ENCODE peak calls at places on chromosome 11, in ten cellular contexts. G is cardiac muscle cell, U is Karpas-422, C is HL-60, B is endodermal cell, N is fibroblast of lung, Z is heart left ventricle, S is adrenal gland, M is hepatocyte, Y is brain microvascular endothelial cell. V is an unnamed sample.
A peak's percentile ranks its signal among the peaks of the same experiment; 100 is the strongest.

GRCh38 chr11:123409886-123410549 is 20.1 kb upstream of the GRAMD1B start:
- DNase-seq in G (no peak), U (peak; percentile 49), C (no peak), B (no peak), N (no peak), Z (no peak), S (no peak), M (no peak), Y (no peak), V (no peak)

GRCh38 chr11:126766425-126766824 is 234.1 kb downstream of the KIRREL3 start:
- DNase-seq in G (no peak), U (peak; percentile 57), C (no peak), B (no peak), N (no peak), Z (no peak), S (no peak), M (peak; percentile 17), Y (no peak), V (no peak)

GRCh38 chr11:8384199-8384821 is 120.6 kb upstream of the LMO1 start:
- DNase-seq in G (peak; percentile 65), U (no peak), C (peak; percentile 13), B (peak; percentile 83), N (peak; percentile 42), Z (peak; percentile 61), S (peak; percentile 69), M (peak; percentile 57), Y (no peak), V (no peak)

GRCh38 chr11:64789331-64790204 is 11.2 kb upstream of the SF1 start:
- DNase-seq in G (no peak), U (no peak), C (no peak), B (no peak), N (no peak), Z (no peak), S (no peak), M (no peak), Y (no peak), V (no peak)

GRCh38 chr11:61928606-61929005 is 11.2 kb upstream of the RAB3IL1 start:
- DNase-seq in G (peak; percentile 61), U (no peak), C (no peak), B (no peak), N (peak; percentile 33), Z (no peak), S (no peak), M (no peak), Y (no peak), V (no peak)

GRCh38 chr11:87097582-87097981 is 59.8 kb downstream of the TMEM135 start:
- DNase-seq in G (peak; percentile 58), U (peak; percentile 95), C (peak; percentile 14), B (peak; percentile 84), N (peak; percentile 29), Z (no peak), S (peak; percentile 64), M (peak; percentile 76), Y (peak; percentile 22), V (no peak)

GRCh38 chr11:128089962-128090361 is 497.4 kb downstream of the ETS1 start:
- DNase-seq in G (no peak), U (no peak), C (no peak), B (no peak), N (no peak), Z (no peak), S (no peak), M (no peak), Y (no peak), V (no peak)

GRCh38 chr11:64290894-64291745 is at the start of gene KCNK4:
- DNase-seq in G (no peak), U (no peak), C (no peak), B (peak; percentile 71), N (no peak), Z (no peak), S (no peak), M (no peak), Y (no peak), V (peak; percentile 53)

GRCh38 chr11:42251984-42252383 is 792.5 kb upstream of the LRRC4C start:
- DNase-seq in G (no peak), U (no peak), C (no peak), B (no peak), N (no peak), Z (no peak), S (no peak), M (no peak), Y (peak; percentile 47), V (no peak)

DNA sequence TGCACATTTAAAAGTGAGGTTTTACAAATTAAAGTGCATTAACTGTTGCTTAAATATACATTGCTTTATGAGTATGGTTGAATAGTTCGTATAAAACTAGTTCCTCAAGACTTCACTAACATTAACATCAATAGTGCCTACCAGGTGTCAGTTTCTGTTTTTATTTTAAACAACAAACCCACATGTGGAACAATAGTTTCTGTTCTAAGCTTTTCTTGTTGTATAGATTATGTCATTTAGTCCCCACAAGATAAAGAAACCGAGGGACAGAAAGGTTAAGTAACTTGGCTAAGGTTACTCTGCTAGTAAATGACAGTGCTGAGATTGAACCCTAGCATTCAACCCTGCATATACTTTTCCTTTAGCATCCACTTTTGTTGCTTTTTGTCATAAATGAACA is 41.4 kb upstream of the ST14 start:
- DNase-seq in G (no peak), U (no peak), C (no peak), B (no peak), N (no peak), Z (no peak), S (no peak), M (no peak), Y (no peak), V (no peak)
- H3K27ac ChIP-seq in G (no peak overlapping the region), U (no peak overlapping the region), C (no peak overlapping the region), B (no peak overlapping the region), N (no peak overlapping the region), Z (no peak overlapping the region), S (no peak overlapping the region), M (no peak overlapping the region), Y (no peak overlapping the region), V (no peak overlapping the region)

GRCh38 chr11:88709567-88709966 is 356.2 kb downstream of the GRM5 start:
- DNase-seq in G (no peak), U (no peak), C (no peak), B (peak; percentile 50), N (no peak), Z (no peak), S (no peak), M (no peak), Y (no peak), V (no peak)
- H3K27me3 ChIP-seq in G (no peaks in the 10 kb centered on the region), U (no peaks in the 10 kb centered on the region), C (peaks cover 3% of the 10 kb centered on the region), B (no peaks in the 10 kb centered on the region), N (no peaks in the 10 kb centered on the region), Z (no peaks in the 10 kb centered on the region), S (no peaks in the 10 kb centered on the region), M (no peaks in the 10 kb centered on the region), Y (no peaks in the 10 kb centered on the region), V (no peaks in the 10 kb centered on the region)

DNA sequence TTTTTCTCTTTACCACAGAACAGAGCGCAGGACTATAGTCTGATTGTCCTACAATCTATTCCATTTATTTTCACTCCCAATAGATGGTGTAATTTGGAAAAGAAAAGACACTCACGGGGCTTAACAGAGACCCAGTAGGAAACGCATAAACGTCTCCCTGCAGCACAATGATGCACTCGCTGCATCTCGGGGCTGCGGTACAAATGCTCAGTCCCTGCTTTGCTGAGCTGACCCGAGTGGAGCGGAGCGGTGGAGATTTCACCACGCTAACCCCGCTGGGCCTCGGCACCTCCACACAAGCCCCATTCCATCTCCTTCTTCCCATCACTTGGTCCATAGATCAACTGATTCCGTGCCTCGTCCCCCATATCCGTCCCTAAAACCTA is 1.5 kb downstream of the FEZ1 start:
- DNase-seq in G (peak; percentile 13), U (no peak), C (no peak), B (no peak), N (peak; percentile 16), Z (no peak), S (no peak), M (no peak), Y (no peak), V (no peak)
- H3K27ac ChIP-seq in G (no peak overlapping the region), U (no peak overlapping the region), C (no peak overlapping the region), B (no peak overlapping the region), N (peak overlapping the region; percentile 62), Z (no peak overlapping the region), S (no peak overlapping the region), M (no peak overlapping the region), Y (no peak overlapping the region), V (no peak overlapping the region)

GRCh38 chr11:85582111-85582510 is 45.0 kb downstream of the DLG2 start:
- DNase-seq in G (no peak), U (no peak), C (no peak), B (no peak), N (no peak), Z (no peak), S (no peak), M (no peak), Y (no peak), V (no peak)
- H3K27me3 ChIP-seq in G (no peaks in the 10 kb centered on the region), U (no peaks in the 10 kb centered on the region), C (no peaks in the 10 kb centered on the region), B (no peaks in the 10 kb centered on the region), N (no peaks in the 10 kb centered on the region), Z (no peaks in the 10 kb centered on the region), S (no peaks in the 10 kb centered on the region), M (no peaks in the 10 kb centered on the region), Y (no peaks in the 10 kb centered on the region), V (no peaks in the 10 kb centered on the region)

DNA sequence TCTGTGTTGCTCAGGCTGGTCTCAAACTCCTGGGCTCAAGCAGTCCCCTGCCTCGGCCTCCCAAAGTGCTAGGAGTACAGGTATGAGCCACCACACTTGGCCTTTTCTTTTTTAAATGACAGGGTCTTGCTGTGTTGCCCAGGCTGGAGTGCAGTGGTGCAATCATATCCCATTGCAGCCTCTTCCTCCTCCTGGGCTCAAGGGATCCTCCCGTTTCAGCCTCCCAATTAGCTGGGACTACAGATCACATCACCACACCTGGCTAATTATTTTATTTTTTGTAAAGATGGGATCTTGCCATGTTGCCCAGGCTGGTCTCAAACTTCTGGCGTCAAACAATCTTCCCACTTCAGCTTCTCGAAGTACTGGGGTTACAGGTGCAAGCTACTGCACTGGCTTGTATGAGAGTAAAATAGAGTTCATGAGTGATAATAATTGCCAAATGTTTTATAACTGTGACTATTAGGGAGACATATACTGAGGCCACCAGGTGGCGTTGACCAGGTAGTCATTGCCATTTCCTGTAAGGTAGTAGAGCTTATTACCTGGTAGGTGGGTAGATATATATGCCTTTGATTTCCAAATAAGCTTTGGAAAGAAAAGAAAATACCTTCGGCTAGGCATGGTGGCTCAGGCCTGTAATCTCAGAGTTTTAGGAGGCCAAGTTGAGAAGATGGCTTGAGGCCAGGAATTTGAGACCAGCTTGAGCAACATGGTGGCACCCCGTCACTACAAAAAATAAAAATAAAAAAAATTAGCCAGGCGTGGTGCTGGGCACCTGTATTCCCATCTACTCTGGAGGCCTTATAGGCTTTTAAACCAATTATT is 5.4 kb downstream of the FDX1 start:
- DNase-seq in G (no peak), U (peak; percentile 79), C (no peak), B (peak; percentile 70), N (peak; percentile 8), Z (no peak), S (peak; percentile 57), M (no peak), Y (no peak), V (no peak)
- H3K27ac ChIP-seq in G (no peak overlapping the region), U (no peak overlapping the region), C (no peak overlapping the region), B (no peak overlapping the region), N (no peak overlapping the region), Z (no peak overlapping the region), S (peak overlapping the region; percentile 70), M (no peak overlapping the region), Y (no peak overlapping the region), V (peak overlapping the region; percentile 64)

DNA sequence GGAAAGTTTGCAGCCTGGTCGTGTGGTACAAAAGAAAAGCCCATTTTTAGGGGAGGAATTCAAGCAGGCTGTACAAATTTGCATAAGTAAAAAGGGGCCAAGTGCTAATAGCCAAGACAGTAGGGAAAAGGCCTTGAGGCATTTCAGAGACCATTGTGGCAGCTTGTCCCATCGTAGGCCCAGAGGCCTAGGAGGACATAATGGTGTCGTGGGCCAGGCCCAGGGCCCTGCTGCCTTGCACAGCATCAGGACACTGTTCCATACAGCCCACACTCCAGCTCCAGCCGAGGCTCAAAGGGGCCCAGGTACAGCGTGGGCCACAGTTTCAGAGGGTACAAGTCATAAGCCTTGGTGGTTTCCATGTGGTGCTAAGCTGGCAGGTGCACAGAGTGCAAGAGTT is 106.9 kb downstream of the GRIK4 start:
- DNase-seq in G (no peak), U (no peak), C (no peak), B (no peak), N (no peak), Z (peak; percentile 3), S (no peak), M (no peak), Y (no peak), V (no peak)
- H3K27me3 ChIP-seq in G (peaks cover under 1% of the 10 kb centered on the region), U (no peaks in the 10 kb centered on the region), C (no peaks in the 10 kb centered on the region), B (peaks cover 8% of the 10 kb centered on the region), N (no peaks in the 10 kb centered on the region), Z (no peaks in the 10 kb centered on the region), S (no peaks in the 10 kb centered on the region), M (no peaks in the 10 kb centered on the region), Y (no peaks in the 10 kb centered on the region), V (no peaks in the 10 kb centered on the region)